ENCODE peak calls at places on chromosomes 6 and 20, in ten cellular contexts. S is left ventricle myocardium inferior, I is neural progenitor cell, Q is transverse colon, Y is SJCRH30, V is endodermal cell, M is psoas muscle, X is aorta, R is caudate nucleus, K is body of pancreas. J is an unnamed sample.
A peak's percentile ranks its signal among the peaks of the same experiment; 100 is the strongest.

GRCh38 chr6:150043501-150044412 is 18.4 kb upstream of the RAET1L start:
- DNase-seq in Q (no peak), K (no peak), Y (no peak), M (no peak), X (peak; percentile 55), V (no peak), I (no peak), R (no peak), S (no peak), J (no peak)

GRCh38 chr6:72916906-72917305 is 295.0 kb downstream of the KCNQ5 start:
- DNase-seq in Q (no peak), M (no peak), R (no peak), K (no peak), V (no peak), I (no peak), X (no peak), S (no peak), Y (no peak), J (no peak)

GRCh38 chr6:139778688-139779087 is 404.2 kb upstream of the CITED2 start:
- DNase-seq in X (no peak), K (peak; percentile 14), Q (no peak), Y (peak; percentile 51), S (no peak), I (peak; percentile 53), M (no peak), R (no peak), V (no peak), J (peak; percentile 58)

GRCh38 chr6:118770835-118771234 is 119.4 kb upstream of the CEP85L start:
- DNase-seq in I (no peak), V (no peak), Y (no peak), M (no peak), Q (no peak), X (no peak), S (no peak), R (no peak), K (no peak), J (no peak)

GRCh38 chr6:43742931-43743632 is 26.9 kb upstream of the VEGFA start:
- DNase-seq in R (no peak), K (no peak), Y (no peak), Q (no peak), V (peak; percentile 39), I (no peak), M (no peak), S (no peak), X (no peak), J (no peak)

GRCh38 chr6:105646391-105646867 is 243.5 kb upstream of the PREP start:
- DNase-seq in X (no peak), K (no peak), M (no peak), Q (no peak), I (no peak), V (no peak), R (no peak), S (no peak), Y (no peak), J (no peak)

GRCh38 chr20:24648919-24649318 is 179.5 kb downstream of the SYNDIG1 start:
- DNase-seq in M (no peak), Q (no peak), K (no peak), R (no peak), V (no peak), I (no peak), Y (no peak), X (no peak), S (no peak), J (no peak)

GRCh38 chr20:61259741-61260140 is 7.7 kb downstream of the CDH4 start:
- DNase-seq in V (no peak), Y (no peak), X (no peak), M (no peak), I (no peak), K (no peak), Q (no peak), S (no peak), R (no peak), J (no peak)

GRCh38 chr6:149963212-149963461 is 606 bp upstream of the ULBP1 start:
- DNase-seq in S (no peak), M (no peak), V (peak; percentile 80), Q (no peak), K (no peak), R (no peak), I (no peak), Y (peak; percentile 86), X (no peak), J (no peak)

GRCh38 chr6:136873733-136874132 is 48.4 kb upstream of the SLC35D3 start:
- DNase-seq in I (no peak), M (no peak), Q (no peak), S (no peak), K (no peak), X (no peak), R (no peak), Y (peak; percentile 26), V (no peak), J (peak; percentile 4)

GRCh38 chr6:43996614-43997341 is 130.5 kb downstream of the MRPL14 start:
- DNase-seq in Y (no peak), Q (no peak), I (no peak), X (peak; percentile 21), M (no peak), R (no peak), V (peak; percentile 39), S (no peak), K (no peak), J (no peak)

GRCh38 chr6:105794263-105794662 is 291.9 kb upstream of the PRDM1 start:
- DNase-seq in R (no peak), X (no peak), V (peak; percentile 68), I (peak; percentile 32), Q (peak; percentile 55), K (peak; percentile 70), S (peak; percentile 40), Y (no peak), M (peak; percentile 70), J (no peak)

GRCh38 chr20:58691405-58691772 is 1.2 kb upstream of the NPEPL1 start:
- DNase-seq in K (no peak), I (no peak), Q (no peak), V (peak; percentile 50), S (peak; percentile 13), X (peak; percentile 42), Y (no peak), R (no peak), M (no peak), J (no peak)

GRCh38 chr20:10466325-10466724 is 31.2 kb downstream of the SLX4IP start:
- DNase-seq in V (peak; percentile 81), M (no peak), Y (peak; percentile 89), I (peak; percentile 94), S (no peak), R (no peak), X (no peak), Q (no peak), K (no peak), J (no peak)

GRCh38 chr20:20412750-20413149 is 44.8 kb downstream of the INSM1 start:
- DNase-seq in S (no peak), R (no peak), Y (peak; percentile 54), K (no peak), V (no peak), M (no peak), X (no peak), Q (no peak), I (peak; percentile 51), J (no peak)

GRCh38 chr6:158002951-158003853 is 21.5 kb downstream of the SYNJ2 start:
- DNase-seq in Y (peak; percentile 81), I (peak; percentile 50), V (no peak), S (peak; percentile 60), Q (peak; percentile 38), K (no peak), M (peak; percentile 45), R (peak; percentile 41), X (peak; percentile 86), J (peak; percentile 77)
- H3K27ac ChIP-seq in Y (peak overlapping the region; percentile 60), I (no peak overlapping the region), V (peak overlapping the region; percentile 82), S (peak overlapping the region; percentile 89), Q (peak overlapping the region; percentile 85), K (no peak overlapping the region), M (peak overlapping the region; percentile 71), R (peak overlapping the region; percentile 91), X (peak overlapping the region; percentile 90), J (peak overlapping the region; percentile 63)

DNA sequence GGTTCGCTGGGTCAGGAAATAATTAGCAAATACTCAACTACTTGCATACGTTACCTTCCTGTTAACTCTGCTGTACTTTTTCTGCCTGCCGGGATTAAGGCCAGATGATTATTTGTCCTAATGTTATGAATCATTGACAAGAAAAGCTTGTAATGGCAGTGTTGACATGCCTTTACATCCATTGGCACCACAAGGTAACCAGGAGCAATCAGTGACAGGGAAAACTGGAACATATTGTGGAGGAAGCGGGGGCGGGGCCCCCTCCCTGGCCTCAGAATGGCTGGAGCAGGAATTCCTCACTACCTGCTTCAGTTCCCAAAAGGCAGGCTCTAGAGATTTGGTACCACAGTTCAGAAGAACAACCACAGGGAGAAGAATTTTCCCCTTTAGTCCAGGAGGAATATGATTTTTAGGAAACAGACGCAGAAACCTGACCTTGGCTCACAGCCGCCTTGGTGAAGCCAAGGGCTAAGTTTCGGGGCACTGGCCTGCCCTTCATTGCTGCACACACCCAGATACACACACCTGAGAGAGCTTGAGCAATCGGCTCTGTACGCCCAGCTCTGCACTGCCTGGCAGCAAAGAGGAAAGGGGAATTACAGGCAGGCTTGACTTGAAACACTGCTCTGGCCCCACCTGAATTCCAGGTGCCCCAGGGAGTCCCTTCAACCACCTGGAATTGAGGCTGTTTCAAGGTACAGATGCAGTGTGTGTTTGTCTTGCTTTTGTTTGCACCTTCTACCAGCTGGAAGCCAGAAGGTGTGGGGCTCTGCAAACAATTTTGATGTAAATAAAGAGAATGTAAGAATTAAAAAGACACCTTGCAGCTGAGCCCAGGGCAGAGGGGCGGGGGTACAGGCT is 89.8 kb downstream of the MYB start:
- DNase-seq in M (no peak), S (no peak), Q (peak; percentile 83), X (no peak), Y (no peak), R (no peak), K (peak; percentile 72), V (peak; percentile 94), I (no peak), J (no peak)
- H3K27ac ChIP-seq in M (no peak overlapping the region), S (no peak overlapping the region), Q (peak overlapping the region; percentile 89), X (no peak overlapping the region), Y (no peak overlapping the region), R (no peak overlapping the region), K (peak overlapping the region; percentile 76), V (peak overlapping the region; percentile 48), I (no peak overlapping the region), J (no peak overlapping the region)

DNA sequence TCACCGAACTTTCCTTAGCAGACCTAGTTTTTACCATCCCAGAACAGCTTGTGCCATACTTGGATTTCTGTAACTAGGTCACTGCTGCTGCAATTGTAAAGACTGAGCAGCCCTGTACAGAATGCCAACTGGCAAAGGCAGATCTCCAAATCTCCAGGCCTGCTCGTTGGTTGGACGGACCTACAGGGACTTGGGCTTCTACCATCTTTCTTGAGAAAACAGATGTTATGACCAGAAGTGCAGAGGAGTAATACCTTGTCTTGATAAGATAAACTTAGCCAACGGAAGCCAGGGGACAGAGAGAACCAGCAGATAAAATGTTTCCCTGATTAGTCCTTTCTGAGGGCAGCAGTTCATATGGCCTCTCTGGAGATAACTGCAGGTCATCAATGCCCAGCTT is 304.1 kb downstream of the RFPL4B start:
- DNase-seq in X (no peak), R (no peak), V (no peak), M (no peak), K (no peak), Q (no peak), S (no peak), Y (no peak), I (no peak), J (no peak)
- H3K27ac ChIP-seq in X (no peak overlapping the region), R (no peak overlapping the region), V (no peak overlapping the region), M (no peak overlapping the region), K (no peak overlapping the region), Q (no peak overlapping the region), S (no peak overlapping the region), Y (no peak overlapping the region), I (no peak overlapping the region), J (no peak overlapping the region)

DNA sequence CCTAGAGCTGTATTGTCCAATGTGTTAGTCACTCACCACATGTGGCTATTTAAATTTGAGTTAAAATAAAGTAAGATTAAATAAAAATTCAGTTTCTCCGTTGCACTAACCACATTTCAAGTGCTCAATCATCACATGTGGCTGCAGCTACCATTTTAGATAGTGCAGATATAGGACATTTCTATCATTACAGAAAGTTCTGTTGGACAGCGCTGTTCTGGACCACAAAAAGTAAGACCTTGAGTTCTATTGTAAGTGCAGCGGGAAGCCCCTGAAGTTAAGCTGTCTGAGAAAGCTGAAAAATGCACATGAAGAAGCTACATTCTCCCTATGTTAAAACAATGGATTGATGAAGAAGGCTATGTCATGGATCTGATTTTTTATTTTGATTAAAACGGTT is 1.1 kb downstream of the ORC3 start:
- DNase-seq in Y (no peak), M (no peak), X (no peak), I (peak; percentile 10), R (no peak), V (no peak), S (no peak), Q (no peak), K (no peak), J (no peak)
- H3K27ac ChIP-seq in Y (no peak overlapping the region), M (no peak overlapping the region), X (no peak overlapping the region), I (no peak overlapping the region), R (no peak overlapping the region), V (no peak overlapping the region), S (no peak overlapping the region), Q (no peak overlapping the region), K (no peak overlapping the region), J (no peak overlapping the region)

J was measured in SJSA1.